ENCODE peak calls at places on chromosomes 5 and 9, in five cellular contexts. Y is lower lobe of right lung, W is cardiac fibroblast, R is OCI-LY7, L is HL-60. P is an unnamed sample.

GRCh38 chr5:179765400-179765799 is 28.4 kb upstream of the LTC4S start:
- DNase-seq in L (no peak), W (peak), R (no peak), Y (no peak), P (peak)

GRCh38 chr9:127903557-127904475 is 4.4 kb upstream of the ST6GALNAC6 start:
- DNase-seq in L (no peak), R (peak), Y (peak), W (peak), P (no peak)

GRCh38 chr5:158135682-158136176 is 276.8 kb upstream of the CLINT1 start:
- DNase-seq in R (no peak), Y (no peak), W (no peak), L (no peak), P (no peak)

GRCh38 chr5:35195472-35195852 is 34.8 kb downstream of the PRLR start:
- DNase-seq in R (no peak), L (no peak), Y (no peak), W (no peak), P (no peak)

GRCh38 chr9:6354072-6354686 is 26.0 kb downstream of the TPD52L3 start:
- DNase-seq in W (peak), R (peak), Y (no peak), L (peak), P (peak)

GRCh38 chr9:74025402-74025894 is 471.7 kb upstream of the RORB start:
- DNase-seq in R (no peak), Y (no peak), W (peak), L (no peak), P (peak)

GRCh38 chr5:38434981-38435710 is 121.3 kb downstream of the LIFR start:
- DNase-seq in Y (no peak), L (no peak), R (no peak), W (peak), P (peak)

GRCh38 chr5:73780297-73781080 is 154.5 kb downstream of the ARHGEF28 start:
- DNase-seq in W (peak), R (no peak), Y (peak), L (no peak), P (no peak)

GRCh38 chr5:73625905-73626811 is at the start of gene ARHGEF28:
- DNase-seq in W (peak), L (no peak), Y (peak), R (no peak), P (peak)

GRCh38 chr5:131619102-131619501 is 15.9 kb downstream of the RAPGEF6 start:
- DNase-seq in L (no peak), W (no peak), R (no peak), Y (no peak), P (no peak)

GRCh38 chr5:124261133-124261532 is 485.3 kb downstream of the ZNF608 start:
- DNase-seq in Y (no peak), W (no peak), L (no peak), R (no peak), P (no peak)

GRCh38 chr5:128196791-128197190 is 113.2 kb downstream of the SLC12A2 start:
- DNase-seq in R (no peak), W (peak), Y (no peak), L (no peak), P (peak)

GRCh38 chr5:170115925-170116324 is 10.2 kb downstream of the FOXI1 start:
- DNase-seq in W (no peak), L (no peak), R (no peak), Y (no peak), P (no peak)

GRCh38 chr9:113702423-113702755 is 173.7 kb upstream of the ZNF618 start:
- DNase-seq in L (no peak), W (no peak), R (no peak), Y (no peak), P (no peak)

GRCh38 chr5:95081500-95082355 is 203.2 kb downstream of the MCTP1 start:
- DNase-seq in W (peak), L (peak), Y (peak), R (no peak), P (peak)

GRCh38 chr9:134544388-134545212 is 97.0 kb upstream of the COL5A1 start:
- DNase-seq in L (no peak), W (peak), Y (no peak), R (no peak), P (peak)

GRCh38 chr5:10233505-10233904 is 16.2 kb downstream of the ATPSCKMT start:
- DNase-seq in L (no peak), W (peak), Y (no peak), R (no peak), P (peak)

GRCh38 chr5:322942-323879 is 1.7 kb downstream of the AHRR start:
- DNase-seq in W (no peak), L (no peak), R (no peak), Y (no peak), P (peak)
- H3K4me3 ChIP-seq in W (no peak), L (peak), R (no peak), Y (peak), P (peak)

GRCh38 chr9:137202966-137203365 is 2.4 kb upstream of the TPRN start:
- DNase-seq in L (no peak), W (no peak), Y (no peak), R (no peak), P (no peak)
- H3K4me3 ChIP-seq in L (no peak), W (no peak), Y (no peak), R (peak), P (no peak)

GRCh38 chr9:96136992-96137665 is 164.8 kb downstream of the HSD17B3 start:
- DNase-seq in R (peak), L (no peak), W (peak), Y (peak), P (peak)
- H3K4me3 ChIP-seq in R (peak), L (no peak), W (peak), Y (peak), P (peak)

DNA sequence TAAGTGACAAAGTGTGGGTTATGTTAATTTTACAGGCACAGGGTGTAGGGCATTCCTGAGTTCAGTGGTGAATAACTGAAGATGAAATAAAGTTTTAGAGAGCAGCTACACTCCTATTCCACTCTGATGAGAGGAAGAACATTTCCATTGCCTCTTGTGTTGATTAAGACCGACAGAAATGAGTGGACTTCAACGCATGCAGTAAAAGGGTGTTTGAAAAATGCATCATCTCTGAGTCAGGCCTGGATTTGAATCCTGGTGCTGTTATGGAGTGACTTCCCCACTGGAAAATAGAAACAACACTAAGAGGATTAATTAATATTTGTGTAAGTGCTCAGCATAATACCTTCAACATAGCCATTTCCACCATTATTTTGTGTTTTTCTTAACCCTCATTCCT is 86.3 kb downstream of the PRR16 start:
- DNase-seq in Y (no peak), L (no peak), W (no peak), R (no peak), P (peak)
- H3K4me3 ChIP-seq in Y (no peak), L (no peak), W (no peak), R (no peak), P (no peak)

DNA sequence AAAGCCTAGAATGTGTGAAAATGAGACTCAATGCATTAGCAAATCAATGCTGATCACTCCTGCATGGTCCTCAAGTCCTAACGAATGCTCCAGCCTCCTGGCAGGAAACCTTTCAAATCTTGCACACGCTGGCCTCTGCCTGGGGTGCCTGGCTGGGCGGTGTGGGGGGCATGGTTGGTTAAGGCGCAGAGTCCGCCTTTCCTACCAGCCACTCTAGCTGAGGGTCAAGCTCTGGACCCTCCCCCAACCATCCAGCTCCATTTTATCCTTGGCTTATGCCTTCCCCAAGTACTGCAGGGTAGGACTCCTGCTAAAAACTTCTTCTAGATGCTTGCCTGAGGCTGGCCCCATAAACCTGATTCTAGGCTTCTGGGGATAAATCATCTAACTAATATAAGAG is 850 bp upstream of the MVB12B start:
- DNase-seq in Y (no peak), R (no peak), W (no peak), L (no peak), P (peak)
- H3K4me3 ChIP-seq in Y (peak), R (no peak), W (no peak), L (no peak), P (peak)

GRCh38 chr5:32027093-32027716 is 146.9 kb downstream of the GOLPH3 start:
- DNase-seq in R (no peak), L (no peak), W (no peak), Y (no peak), P (no peak)
- H3K4me3 ChIP-seq in R (no peak), L (no peak), W (peak), Y (peak), P (peak)

GRCh38 chr5:91373600-91373999 is 9.5 kb downstream of the ARRDC3 start:
- DNase-seq in L (no peak), Y (no peak), W (no peak), R (no peak), P (no peak)
- H3K4me3 ChIP-seq in L (no peak), Y (no peak), W (no peak), R (no peak), P (no peak)